ENCODE peak calls at places on chromosomes 6 and 20, in nine cellular contexts. L is EH; M is esophagus muscularis mucosa; N is cardiac muscle cell; S is PC-3; J is T-cell; H is activated T-cell treated with anti-CD3 and anti-CD28 coated beads for 24 hours; E is activated naive CD8-positive, alpha-beta T cell treated with anti-CD3 and anti-CD28 coated beads for 36 hours; P is effector CD8-positive, alpha-beta T cell. I is an unnamed sample.

GRCh38 chr6:151216812-151217211 is 23.0 kb upstream of the AKAP12 start:
- DNase-seq in E (no peak), H (no peak), L (no peak), M (no peak), N (no peak), P (no peak), J (no peak), S (no peak), I (no peak)

GRCh38 chr6:165556116-165556843 is 106.8 kb downstream of the PDE10A start:
- DNase-seq in E (no peak), M (no peak), N (no peak), P (no peak), L (no peak), S (peak), J (no peak), H (no peak), I (no peak)

GRCh38 chr6:154606457-154606856 is 96.0 kb upstream of the CNKSR3 start:
- DNase-seq in L (no peak), E (peak), H (peak), N (no peak), M (no peak), P (no peak), J (peak), S (no peak), I (no peak)

GRCh38 chr6:21508753-21509152 is 84.8 kb upstream of the SOX4 start:
- DNase-seq in L (no peak), P (no peak), J (no peak), M (no peak), S (no peak), N (no peak), H (no peak), E (no peak), I (no peak)

GRCh38 chr6:34055223-34055933 is 90.5 kb downstream of the GRM4 start:
- DNase-seq in H (peak), J (peak), S (peak), N (peak), L (peak), M (no peak), P (peak), E (peak), I (no peak)

GRCh38 chr20:32017711-32018251 is 7.5 kb downstream of the CCM2L start:
- DNase-seq in J (peak), L (no peak), P (peak), N (peak), M (no peak), E (peak), S (peak), H (no peak), I (no peak)

GRCh38 chr20:8860011-8860495 is 208.8 kb upstream of the PLCB4 start:
- DNase-seq in M (no peak), H (no peak), P (no peak), N (no peak), L (peak), J (no peak), S (peak), E (no peak), I (peak)

GRCh38 chr20:33666293-33667244 is at the start of gene ACTL10:
- DNase-seq in H (peak), S (peak), J (peak), L (peak), E (peak), M (peak), P (peak), N (peak), I (peak)

GRCh38 chr6:41346435-41346834 is 11.0 kb downstream of the NCR2 start:
- DNase-seq in S (no peak), H (no peak), L (no peak), P (no peak), E (no peak), M (no peak), N (no peak), J (no peak), I (no peak)

GRCh38 chr6:170080169-170080827 is 210.6 kb downstream of the DLL1 start:
- DNase-seq in P (no peak), H (no peak), M (no peak), N (no peak), E (no peak), S (no peak), L (no peak), J (no peak), I (no peak)

GRCh38 chr6:1379026-1379809 is 10.2 kb upstream of the FOXF2 start:
- DNase-seq in S (no peak), P (no peak), M (peak), L (no peak), E (no peak), J (no peak), N (no peak), H (no peak), I (no peak)

GRCh38 chr20:41482647-41483552 is 116.3 kb upstream of the EMILIN3 start:
- DNase-seq in N (no peak), S (peak), E (no peak), L (peak), M (no peak), H (no peak), P (no peak), J (no peak), I (peak)

GRCh38 chr6:159969921-159970320 is 1.0 kb downstream of the IGF2R start:
- DNase-seq in M (peak), E (no peak), J (no peak), S (peak), N (peak), H (no peak), L (peak), P (no peak), I (no peak)

GRCh38 chr20:50563133-50563944 is 53.2 kb downstream of the PTPN1 start:
- DNase-seq in L (no peak), J (no peak), S (no peak), H (no peak), E (no peak), P (no peak), N (no peak), M (no peak), I (no peak)

GRCh38 chr6:1129141-1129540 is 182.8 kb upstream of the FOXQ1 start:
- DNase-seq in L (peak), S (no peak), P (no peak), E (no peak), J (no peak), H (no peak), N (no peak), M (no peak), I (peak)

GRCh38 chr6:113511100-113511499 is 346.0 kb upstream of the MARCKS start:
- DNase-seq in S (no peak), N (no peak), H (no peak), P (no peak), L (no peak), E (no peak), M (no peak), J (no peak), I (no peak)

GRCh38 chr6:1940381-1940780 is 305.0 kb downstream of the GMDS start:
- DNase-seq in H (no peak), S (no peak), J (no peak), E (no peak), M (no peak), L (no peak), P (no peak), N (no peak), I (no peak)

GRCh38 chr6:125780540-125781306 is 10.0 kb upstream of the NCOA7 start:
- DNase-seq in J (peak), H (peak), N (peak), E (peak), L (peak), P (peak), S (peak), M (no peak), I (peak)

GRCh38 chr6:20221448-20221847 is 9.2 kb upstream of the MBOAT1 start:
- DNase-seq in S (no peak), L (no peak), E (no peak), M (no peak), N (no peak), J (no peak), P (no peak), H (no peak), I (no peak)

GRCh38 chr6:83265384-83265783 is 72.2 kb downstream of the RWDD2A start:
- DNase-seq in N (no peak), P (no peak), S (peak), M (no peak), H (no peak), L (peak), E (no peak), J (no peak), I (peak)